ENCODE peak calls at places on chromosomes 1 and 21, in nine cellular contexts. One of them, this sample, is unnamed.

GRCh38 chr1:7561331-7561921 is 209.7 kb upstream of the VAMP3 start:
- DNase-seq in kidney epithelial cell: no peak
- DNase-seq in left lung: no peak
- DNase-seq in choroid plexus epithelial cell: no peak
- DNase-seq in MM.1S: no peak
- DNase-seq in IMR-90: peak
- DNase-seq in psoas muscle: peak
- DNase-seq in HFF-Myc: no peak
- DNase-seq in Calu3: no peak
- DNase-seq in this sample: peak

GRCh38 chr1:91725961-91726704 is 159.8 kb downstream of the TGFBR3 start:
- DNase-seq in psoas muscle: peak
- DNase-seq in HFF-Myc: peak
- DNase-seq in choroid plexus epithelial cell: peak
- DNase-seq in Calu3: no peak
- DNase-seq in MM.1S: no peak
- DNase-seq in kidney epithelial cell: no peak
- DNase-seq in IMR-90: peak
- DNase-seq in left lung: no peak
- DNase-seq in this sample: no peak

GRCh38 chr1:235009561-235010306 is 118.9 kb downstream of the TOMM20 start:
- DNase-seq in Calu3: no peak
- DNase-seq in IMR-90: no peak
- DNase-seq in choroid plexus epithelial cell: no peak
- DNase-seq in MM.1S: no peak
- DNase-seq in psoas muscle: no peak
- DNase-seq in HFF-Myc: no peak
- DNase-seq in left lung: no peak
- DNase-seq in kidney epithelial cell: no peak
- DNase-seq in this sample: no peak

GRCh38 chr1:102239247-102239646 is 242.5 kb upstream of the OLFM3 start:
- DNase-seq in Calu3: no peak
- DNase-seq in kidney epithelial cell: no peak
- DNase-seq in MM.1S: no peak
- DNase-seq in choroid plexus epithelial cell: no peak
- DNase-seq in HFF-Myc: no peak
- DNase-seq in psoas muscle: no peak
- DNase-seq in left lung: no peak
- DNase-seq in IMR-90: no peak
- DNase-seq in this sample: no peak

GRCh38 chr21:42039911-42040351 is 29.8 kb upstream of the ZBTB21 start:
- DNase-seq in left lung: peak
- DNase-seq in IMR-90: peak
- DNase-seq in choroid plexus epithelial cell: peak
- DNase-seq in HFF-Myc: peak
- DNase-seq in Calu3: no peak
- DNase-seq in psoas muscle: no peak
- DNase-seq in kidney epithelial cell: no peak
- DNase-seq in MM.1S: no peak
- DNase-seq in this sample: no peak

GRCh38 chr21:32807717-32808380 is 36.3 kb upstream of the PAXBP1 start:
- DNase-seq in HFF-Myc: no peak
- DNase-seq in IMR-90: peak
- DNase-seq in choroid plexus epithelial cell: peak
- DNase-seq in Calu3: no peak
- DNase-seq in left lung: no peak
- DNase-seq in kidney epithelial cell: no peak
- DNase-seq in MM.1S: no peak
- DNase-seq in psoas muscle: no peak
- DNase-seq in this sample: no peak

GRCh38 chr1:234845836-234846235 is 235.9 kb upstream of the IRF2BP2 start:
- DNase-seq in choroid plexus epithelial cell: no peak
- DNase-seq in kidney epithelial cell: no peak
- DNase-seq in HFF-Myc: no peak
- DNase-seq in Calu3: no peak
- DNase-seq in left lung: no peak
- DNase-seq in MM.1S: no peak
- DNase-seq in psoas muscle: no peak
- DNase-seq in IMR-90: no peak
- DNase-seq in this sample: no peak

GRCh38 chr1:44151332-44151731 is 9.9 kb upstream of the KLF18 start:
- DNase-seq in left lung: no peak
- DNase-seq in IMR-90: peak
- DNase-seq in choroid plexus epithelial cell: no peak
- DNase-seq in Calu3: no peak
- DNase-seq in psoas muscle: no peak
- DNase-seq in HFF-Myc: no peak
- DNase-seq in kidney epithelial cell: no peak
- DNase-seq in MM.1S: no peak
- DNase-seq in this sample: peak

GRCh38 chr1:27542463-27543273 is 52.7 kb upstream of the WASF2 start:
- DNase-seq in psoas muscle: peak
- DNase-seq in kidney epithelial cell: peak
- DNase-seq in MM.1S: no peak
- DNase-seq in HFF-Myc: no peak
- DNase-seq in Calu3: peak
- DNase-seq in left lung: peak
- DNase-seq in IMR-90: peak
- DNase-seq in choroid plexus epithelial cell: peak
- DNase-seq in this sample: no peak

GRCh38 chr1:204445860-204446412 is 34.3 kb upstream of the PPP1R15B start:
- DNase-seq in HFF-Myc: no peak
- DNase-seq in kidney epithelial cell: no peak
- DNase-seq in MM.1S: peak
- DNase-seq in choroid plexus epithelial cell: peak
- DNase-seq in left lung: no peak
- DNase-seq in Calu3: peak
- DNase-seq in psoas muscle: peak
- DNase-seq in IMR-90: peak
- DNase-seq in this sample: peak

GRCh38 chr1:98870959-98871903 is 133.4 kb downstream of the PLPPR5 start:
- DNase-seq in IMR-90: no peak
- DNase-seq in left lung: no peak
- DNase-seq in Calu3: peak
- DNase-seq in MM.1S: peak
- DNase-seq in HFF-Myc: no peak
- DNase-seq in kidney epithelial cell: peak
- DNase-seq in psoas muscle: no peak
- DNase-seq in choroid plexus epithelial cell: peak
- DNase-seq in this sample: peak

GRCh38 chr1:98557808-98558390 is 103.6 kb upstream of the SNX7 start:
- DNase-seq in IMR-90: no peak
- DNase-seq in Calu3: no peak
- DNase-seq in kidney epithelial cell: no peak
- DNase-seq in psoas muscle: no peak
- DNase-seq in choroid plexus epithelial cell: peak
- DNase-seq in HFF-Myc: no peak
- DNase-seq in MM.1S: no peak
- DNase-seq in left lung: no peak
- DNase-seq in this sample: no peak

DNA sequence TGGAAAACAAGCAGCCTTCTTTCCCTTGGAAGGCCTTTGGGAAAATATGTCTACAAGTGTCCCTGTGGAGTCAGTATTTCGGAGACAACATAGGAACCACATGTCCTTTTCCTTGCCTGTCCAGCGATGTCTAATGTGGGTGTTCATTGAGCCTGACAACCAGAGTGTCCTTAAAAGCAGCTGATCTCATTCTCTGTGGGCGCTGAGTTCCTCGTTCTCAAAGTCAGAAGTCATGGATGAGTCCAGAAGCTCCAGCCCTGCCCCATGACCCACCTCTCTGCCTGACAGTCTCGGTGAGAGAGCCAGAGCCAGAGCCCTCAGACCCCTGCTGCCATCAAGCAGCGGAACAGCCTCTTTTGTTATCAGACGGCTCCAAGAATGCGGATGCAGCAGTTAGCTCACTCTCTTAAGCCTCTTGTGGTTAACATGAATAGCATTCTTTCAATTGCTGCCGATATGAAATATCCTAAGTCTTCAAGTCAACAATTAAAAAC is 329.2 kb downstream of the TGFB2 start:
- DNase-seq in left lung: no peak
- DNase-seq in IMR-90: peak
- DNase-seq in HFF-Myc: no peak
- DNase-seq in MM.1S: peak
- DNase-seq in psoas muscle: no peak
- DNase-seq in Calu3: peak
- DNase-seq in kidney epithelial cell: no peak
- DNase-seq in choroid plexus epithelial cell: peak
- DNase-seq in this sample: no peak
- TF ChIP-seq CTCF in left lung: no peak
- TF ChIP-seq CTCF in IMR-90: no peak
- TF ChIP-seq CTCF in HFF-Myc: no peak
- TF ChIP-seq CTCF in MM.1S: no peak
- TF ChIP-seq CTCF in psoas muscle: no peak
- TF ChIP-seq CTCF in Calu3: no peak
- TF ChIP-seq CTCF in kidney epithelial cell: no peak
- TF ChIP-seq CTCF in choroid plexus epithelial cell: peak
- TF ChIP-seq CTCF in this sample: no peak

GRCh38 chr1:228510101-228510850 is 23.1 kb downstream of the RNF187 start:
- DNase-seq in HFF-Myc: no peak
- DNase-seq in IMR-90: no peak
- DNase-seq in psoas muscle: no peak
- DNase-seq in kidney epithelial cell: no peak
- DNase-seq in Calu3: no peak
- DNase-seq in choroid plexus epithelial cell: no peak
- DNase-seq in MM.1S: no peak
- DNase-seq in left lung: no peak
- DNase-seq in this sample: no peak

GRCh38 chr1:228512852-228513243 is 25.7 kb downstream of the RNF187 start:
- DNase-seq in choroid plexus epithelial cell: no peak
- DNase-seq in MM.1S: no peak
- DNase-seq in IMR-90: no peak
- DNase-seq in psoas muscle: no peak
- DNase-seq in kidney epithelial cell: no peak
- DNase-seq in left lung: no peak
- DNase-seq in HFF-Myc: no peak
- DNase-seq in Calu3: no peak
- DNase-seq in this sample: no peak

GRCh38 chr1:228513244-228513900 is 26.2 kb downstream of the RNF187 start:
- DNase-seq in psoas muscle: no peak
- DNase-seq in MM.1S: no peak
- DNase-seq in IMR-90: no peak
- DNase-seq in kidney epithelial cell: no peak
- DNase-seq in HFF-Myc: no peak
- DNase-seq in choroid plexus epithelial cell: no peak
- DNase-seq in left lung: no peak
- DNase-seq in Calu3: no peak
- DNase-seq in this sample: no peak

GRCh38 chr1:228511539-228512445 is 24.6 kb downstream of the RNF187 start:
- DNase-seq in MM.1S: no peak
- DNase-seq in Calu3: no peak
- DNase-seq in choroid plexus epithelial cell: no peak
- DNase-seq in psoas muscle: no peak
- DNase-seq in HFF-Myc: no peak
- DNase-seq in kidney epithelial cell: no peak
- DNase-seq in IMR-90: no peak
- DNase-seq in left lung: no peak
- DNase-seq in this sample: no peak

GRCh38 chr1:228511014-228511413 is 23.8 kb downstream of the RNF187 start:
- DNase-seq in psoas muscle: no peak
- DNase-seq in IMR-90: no peak
- DNase-seq in kidney epithelial cell: no peak
- DNase-seq in left lung: no peak
- DNase-seq in choroid plexus epithelial cell: no peak
- DNase-seq in HFF-Myc: no peak
- DNase-seq in Calu3: no peak
- DNase-seq in MM.1S: no peak
- DNase-seq in this sample: no peak
- TF ChIP-seq CTCF in psoas muscle: no peak
- TF ChIP-seq CTCF in IMR-90: no peak
- TF ChIP-seq CTCF in kidney epithelial cell: no peak
- TF ChIP-seq CTCF in left lung: no peak
- TF ChIP-seq CTCF in choroid plexus epithelial cell: no peak
- TF ChIP-seq CTCF in HFF-Myc: no peak
- TF ChIP-seq CTCF in Calu3: no peak
- TF ChIP-seq CTCF in MM.1S: no peak
- TF ChIP-seq CTCF in this sample: no peak

DNA sequence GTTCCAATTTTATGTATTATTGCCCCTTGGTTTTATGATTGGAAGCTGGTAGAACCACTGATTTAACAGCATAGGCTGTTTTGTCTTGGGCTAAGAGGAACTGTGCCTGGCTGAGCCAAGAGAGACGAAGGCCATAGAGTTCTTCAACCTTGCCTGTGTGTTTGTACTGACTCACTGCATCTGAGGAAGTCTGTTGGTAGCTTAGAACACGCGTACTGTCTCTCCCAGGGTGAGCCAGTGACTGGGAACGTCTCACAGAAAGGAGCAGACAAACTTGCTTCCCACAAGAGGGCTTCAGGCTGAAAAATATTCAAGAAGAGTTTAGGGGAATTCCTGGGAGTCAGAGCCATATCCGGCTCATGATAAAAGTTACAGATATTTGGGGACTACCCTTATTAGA is 14.9 kb downstream of the TMEM51 start:
- DNase-seq in Calu3: peak
- DNase-seq in MM.1S: no peak
- DNase-seq in kidney epithelial cell: peak
- DNase-seq in psoas muscle: no peak
- DNase-seq in left lung: no peak
- DNase-seq in HFF-Myc: no peak
- DNase-seq in IMR-90: peak
- DNase-seq in choroid plexus epithelial cell: peak
- DNase-seq in this sample: no peak
- TF ChIP-seq CTCF in Calu3: no peak
- TF ChIP-seq CTCF in MM.1S: no peak
- TF ChIP-seq CTCF in kidney epithelial cell: peak
- TF ChIP-seq CTCF in psoas muscle: no peak
- TF ChIP-seq CTCF in left lung: no peak
- TF ChIP-seq CTCF in HFF-Myc: no peak
- TF ChIP-seq CTCF in IMR-90: peak
- TF ChIP-seq CTCF in choroid plexus epithelial cell: peak
- TF ChIP-seq CTCF in this sample: no peak

DNA sequence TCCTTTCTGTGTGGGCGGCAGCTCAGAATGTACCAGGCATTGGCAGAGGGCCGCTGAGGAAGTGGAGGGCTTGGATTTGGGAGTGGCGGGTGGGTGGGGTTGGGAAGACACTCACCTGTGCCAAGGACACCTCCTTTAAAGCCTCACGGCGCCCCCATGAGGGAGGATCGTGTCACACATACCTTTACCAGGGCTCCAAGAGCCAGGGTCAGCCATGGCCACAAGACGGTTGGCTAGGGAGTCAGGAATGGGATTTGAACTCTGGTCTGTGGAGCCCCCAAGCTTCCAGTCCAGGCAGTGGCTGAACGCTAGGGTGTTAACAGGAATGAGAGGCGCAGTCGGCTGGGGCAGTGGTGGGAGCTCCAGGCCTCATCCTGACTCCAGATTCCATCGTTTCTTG is 4.6 kb downstream of the NBL1 start:
- DNase-seq in left lung: no peak
- DNase-seq in choroid plexus epithelial cell: peak
- DNase-seq in psoas muscle: no peak
- DNase-seq in kidney epithelial cell: no peak
- DNase-seq in MM.1S: no peak
- DNase-seq in IMR-90: no peak
- DNase-seq in Calu3: no peak
- DNase-seq in HFF-Myc: no peak
- DNase-seq in this sample: no peak
- TF ChIP-seq CTCF in left lung: no peak
- TF ChIP-seq CTCF in choroid plexus epithelial cell: no peak
- TF ChIP-seq CTCF in psoas muscle: no peak
- TF ChIP-seq CTCF in kidney epithelial cell: peak
- TF ChIP-seq CTCF in MM.1S: no peak
- TF ChIP-seq CTCF in IMR-90: peak
- TF ChIP-seq CTCF in Calu3: no peak
- TF ChIP-seq CTCF in HFF-Myc: peak
- TF ChIP-seq CTCF in this sample: peak

GRCh38 chr1:19708558-19708957 is 43.9 kb downstream of the HTR6 start:
- DNase-seq in Calu3: no peak
- DNase-seq in kidney epithelial cell: no peak
- DNase-seq in left lung: no peak
- DNase-seq in MM.1S: no peak
- DNase-seq in HFF-Myc: no peak
- DNase-seq in psoas muscle: no peak
- DNase-seq in IMR-90: no peak
- DNase-seq in choroid plexus epithelial cell: no peak
- DNase-seq in this sample: no peak
- TF ChIP-seq CTCF in Calu3: no peak
- TF ChIP-seq CTCF in kidney epithelial cell: no peak
- TF ChIP-seq CTCF in left lung: no peak
- TF ChIP-seq CTCF in MM.1S: no peak
- TF ChIP-seq CTCF in HFF-Myc: no peak
- TF ChIP-seq CTCF in psoas muscle: no peak
- TF ChIP-seq CTCF in IMR-90: no peak
- TF ChIP-seq CTCF in choroid plexus epithelial cell: no peak
- TF ChIP-seq CTCF in this sample: no peak

This sample was measured in GM10248.